ENCODE peak calls at places on chromosomes 1 and 21, in five cellular contexts. E, C, M, A and X are unnamed samples.

GRCh38 chr1:80462006-80462405 is 1338.7 kb upstream of the ADGRL2 start:
- DNase-seq in E (no peak), C (no peak), M (no peak), A (no peak), X (no peak)

GRCh38 chr1:79556189-79556588 is 549.7 kb upstream of the ADGRL4 start:
- DNase-seq in E (no peak), C (no peak), M (no peak), A (no peak), X (no peak)

GRCh38 chr1:220789532-220790147 is 2.9 kb downstream of the MTARC1 start:
- DNase-seq in E (no peak), C (no peak), M (peak; percentile 12), A (no peak), X (peak; percentile 48)

GRCh38 chr1:84940481-84940880 is 47.5 kb upstream of the LPAR3 start:
- DNase-seq in E (no peak), C (no peak), M (no peak), A (no peak), X (no peak)

GRCh38 chr1:115170972-115171392 is 81.7 kb upstream of the TSPAN2 start:
- DNase-seq in E (no peak), C (no peak), M (no peak), A (peak; percentile 18), X (peak; percentile 98)

GRCh38 chr1:15400627-15401026 is 9.1 kb upstream of the EFHD2 start:
- DNase-seq in E (no peak), C (no peak), M (peak; percentile 28), A (peak; percentile 63), X (no peak)

GRCh38 chr1:208423522-208423921 is 179.3 kb upstream of the PLXNA2 start:
- DNase-seq in E (no peak), C (no peak), M (no peak), A (no peak), X (no peak)

GRCh38 chr1:110548381-110548780 is 29.4 kb upstream of the KCNA10 start:
- DNase-seq in E (no peak), C (peak; percentile 50), M (peak; percentile 35), A (no peak), X (no peak)

GRCh38 chr1:30915491-30916230 is 7.1 kb upstream of the SDC3 start:
- DNase-seq in E (no peak), C (no peak), M (no peak), A (no peak), X (no peak)

GRCh38 chr1:6057170-6057569 is 11.5 kb downstream of the KCNAB2 start:
- DNase-seq in E (no peak), C (no peak), M (no peak), A (no peak), X (no peak)

GRCh38 chr1:42529724-42530161 is 66.7 kb downstream of the CCDC30 start:
- DNase-seq in E (no peak), C (no peak), M (no peak), A (no peak), X (peak; percentile 46)

GRCh38 chr1:205950280-205950679 is 7.0 kb upstream of the SLC26A9 start:
- DNase-seq in E (no peak), C (no peak), M (peak; percentile 91), A (peak; percentile 70), X (peak; percentile 96)

GRCh38 chr1:10629091-10629815 is 154.5 kb downstream of the PEX14 start:
- DNase-seq in E (no peak), C (no peak), M (no peak), A (no peak), X (no peak)

GRCh38 chr1:161090617-161091016 is 1.3 kb upstream of the NECTIN4 start:
- DNase-seq in E (no peak), C (no peak), M (no peak), A (no peak), X (no peak)

DNA sequence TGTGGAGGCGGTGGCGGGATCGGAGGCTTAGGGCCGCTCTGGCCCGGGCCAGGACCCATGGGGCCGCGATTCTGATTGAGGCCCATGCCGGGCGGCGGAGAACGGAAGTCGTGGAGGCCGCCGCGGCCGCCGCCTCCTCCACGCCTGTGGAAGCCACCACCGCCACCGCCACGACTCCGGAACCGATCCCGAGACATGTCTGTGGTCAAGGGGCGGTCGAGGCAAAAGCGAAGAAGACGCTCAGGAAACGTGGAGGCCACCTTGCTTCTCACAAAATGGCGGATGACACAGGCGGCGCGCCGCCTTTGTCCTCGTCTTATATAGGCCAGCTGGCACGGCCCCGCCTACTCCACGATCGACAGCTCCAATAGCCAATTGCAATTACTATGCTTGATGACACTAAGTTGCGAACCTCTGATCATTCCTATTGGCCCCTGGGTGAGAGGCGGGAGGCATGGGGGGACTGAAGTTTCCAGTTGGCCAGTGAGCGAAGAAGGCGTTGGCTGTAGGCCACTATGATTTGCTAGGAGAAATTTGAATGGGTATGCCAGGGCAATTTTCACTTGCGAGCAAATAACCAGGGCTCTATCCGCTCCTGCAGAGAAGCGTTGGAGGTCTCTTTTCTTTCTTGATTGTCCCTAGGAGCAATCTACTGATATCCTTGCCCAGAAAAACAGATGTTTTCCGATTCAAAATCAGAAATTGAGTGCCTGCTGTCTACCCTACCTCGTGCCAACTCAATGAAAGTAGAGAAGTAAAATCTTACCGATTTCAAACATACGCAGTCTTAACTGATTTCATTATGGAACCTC is at the start of gene SFPQ:
- DNase-seq in E (peak; percentile 99), C (peak; percentile 98), M (peak; percentile 98), A (peak; percentile 99), X (peak; percentile 99)
- H3K4me3 ChIP-seq in E (peak within 1 kb of the TSS; percentile 94), C (peak within 1 kb of the TSS; percentile 99), M (peak within 1 kb of the TSS; percentile 98), A (peak within 1 kb of the TSS; percentile 100), X (peak within 1 kb of the TSS; percentile 96)

DNA sequence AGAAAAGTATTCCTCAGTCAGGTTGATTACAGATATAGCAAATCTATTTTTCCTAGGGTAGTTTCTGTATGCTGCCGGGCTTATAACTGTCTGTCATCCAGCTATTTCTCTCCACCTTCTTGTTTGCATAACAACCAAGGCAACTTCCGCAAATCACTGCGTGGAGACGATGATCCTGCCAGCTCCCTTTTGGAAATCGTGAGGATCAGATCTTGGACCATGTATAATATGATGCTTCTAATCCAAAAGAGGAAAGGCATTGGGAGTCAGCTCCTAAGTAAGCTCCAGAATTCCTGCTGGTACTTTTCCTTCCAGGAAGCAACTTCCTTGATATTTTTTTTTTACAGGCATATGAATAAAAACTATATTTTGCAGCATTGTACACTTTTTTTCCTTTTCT is 445 bp upstream of the RGS4 start:
- DNase-seq in E (no peak), C (no peak), M (no peak), A (no peak), X (peak; percentile 45)
- H3K4me3 ChIP-seq in E (peak overlapping the region; percentile 51), C (peak overlapping the region; percentile 19), M (no peak overlapping the region), A (no peak overlapping the region), X (peak overlapping the region; percentile 62)

GRCh38 chr1:209741889-209742288 is 14.0 kb upstream of the TRAF3IP3 start:
- DNase-seq in E (no peak), C (peak; percentile 65), M (no peak), A (no peak), X (no peak)
- H3K4me3 ChIP-seq in E (no peak overlapping the region), C (no peak overlapping the region), M (no peak overlapping the region), A (no peak overlapping the region), X (no peak overlapping the region)

GRCh38 chr21:29155933-29156260 is 25.5 kb downstream of the MAP3K7CL start:
- DNase-seq in E (no peak), C (no peak), M (no peak), A (no peak), X (no peak)
- H3K4me3 ChIP-seq in E (no peak overlapping the region), C (no peak overlapping the region), M (no peak overlapping the region), A (no peak overlapping the region), X (no peak overlapping the region)

GRCh38 chr1:31980835-31981782 is 32.6 kb upstream of the KHDRBS1 start:
- DNase-seq in E (no peak), C (no peak), M (no peak), A (no peak), X (no peak)

GRCh38 chr1:31985430-31985829 is 28.2 kb upstream of the KHDRBS1 start:
- DNase-seq in E (no peak), C (no peak), M (no peak), A (no peak), X (no peak)

GRCh38 chr1:31978853-31979400 is 34.7 kb upstream of the KHDRBS1 start:
- DNase-seq in E (no peak), C (no peak), M (no peak), A (no peak), X (no peak)

GRCh38 chr1:31984419-31985347 is 29.0 kb upstream of the KHDRBS1 start:
- DNase-seq in E (no peak), C (peak; percentile 29), M (peak; percentile 65), A (no peak), X (peak; percentile 36)

DNA sequence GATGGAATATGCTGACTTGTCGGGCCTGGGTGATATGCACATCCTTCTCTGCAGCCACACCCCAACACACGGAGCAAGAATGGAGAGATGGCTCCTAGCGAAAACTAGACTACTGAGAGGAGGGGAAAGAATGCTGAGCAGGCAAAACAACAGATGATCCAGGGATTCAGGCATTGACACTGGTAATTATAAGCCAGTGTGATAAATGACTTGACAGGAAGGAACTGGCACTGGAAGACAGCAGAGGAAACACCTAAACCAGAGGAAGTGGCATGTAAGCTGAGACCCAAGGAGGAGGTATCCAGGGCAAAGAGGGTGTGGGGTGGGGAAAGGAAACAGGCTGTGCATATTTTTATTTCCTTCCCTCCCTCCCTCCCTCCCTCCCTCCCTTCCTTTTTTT is 31.7 kb upstream of the KHDRBS1 start:
- DNase-seq in E (no peak), C (no peak), M (no peak), A (no peak), X (no peak)
- H3K4me3 ChIP-seq in E (no peak overlapping the region), C (no peak overlapping the region), M (no peak overlapping the region), A (no peak overlapping the region), X (no peak overlapping the region)

GRCh38 chr1:52707927-52708655 is 9.9 kb upstream of the COA7 start:
- DNase-seq in E (no peak), C (no peak), M (no peak), A (no peak), X (peak; percentile 91)
- H3K4me3 ChIP-seq in E (no peak overlapping the region), C (no peak overlapping the region), M (no peak overlapping the region), A (no peak overlapping the region), X (no peak overlapping the region)